ENCODE peak calls at places on chromosomes 6 and 20, in ten cellular contexts. L is NCI-H1105; T is NCI-H187 treated with DMSO at 0.1 percent for 48 hours; V is left kidney; B is effector memory CD8-positive, alpha-beta T cell; E is ovary; X is stomach; S is right lobe of liver; P is CD8-positive, alpha-beta T cell; H is MG63. U is an unnamed sample.

GRCh38 chr20:49811825-49812462 is 684 bp upstream of the SLC9A8 start:
- DNase-seq in L (no peak), T (no peak), V (peak; percentile 24), B (no peak), E (no peak), X (no peak), S (peak; percentile 24), P (no peak), H (peak; percentile 11), U (no peak)

GRCh38 chr6:37042139-37042538 is 36.7 kb downstream of the FGD2 start:
- DNase-seq in L (no peak), T (no peak), V (no peak), B (no peak), E (no peak), X (no peak), S (no peak), P (no peak), H (no peak), U (no peak)

GRCh38 chr6:123415844-123416468 is 220.8 kb downstream of the TRDN start:
- DNase-seq in L (peak; percentile 74), T (no peak), V (peak; percentile 80), B (no peak), E (no peak), X (peak; percentile 53), S (peak; percentile 46), P (no peak), H (peak; percentile 13), U (peak; percentile 59)

GRCh38 chr6:132400641-132401119 is 595 bp downstream of the MOXD1 start:
- DNase-seq in L (no peak), T (no peak), V (peak; percentile 53), B (no peak), E (no peak), X (no peak), S (no peak), P (no peak), H (no peak), U (no peak)

GRCh38 chr6:156634971-156635371 is 142.2 kb upstream of the ARID1B start:
- DNase-seq in L (no peak), T (no peak), V (no peak), B (no peak), E (no peak), X (no peak), S (no peak), P (no peak), H (no peak), U (no peak)

GRCh38 chr6:109877028-109877726 is 100.9 kb upstream of the GPR6 start:
- DNase-seq in L (peak; percentile 31), T (no peak), V (peak; percentile 24), B (no peak), E (peak; percentile 52), X (no peak), S (no peak), P (no peak), H (no peak), U (no peak)

GRCh38 chr6:12572884-12573824 is 143.4 kb upstream of the PHACTR1 start:
- DNase-seq in L (no peak), T (no peak), V (peak; percentile 4), B (no peak), E (no peak), X (no peak), S (no peak), P (no peak), H (peak; percentile 85), U (peak; percentile 92)

GRCh38 chr6:90885611-90886056 is 298.8 kb upstream of the MAP3K7 start:
- DNase-seq in L (no peak), T (no peak), V (no peak), B (no peak), E (no peak), X (no peak), S (no peak), P (no peak), H (peak; percentile 85), U (no peak)

GRCh38 chr20:25273541-25274358 is 25.9 kb downstream of the PYGB start:
- DNase-seq in L (no peak), T (no peak), V (no peak), B (no peak), E (no peak), X (peak; percentile 17), S (peak; percentile 29), P (no peak), H (no peak), U (no peak)

U was measured in AG10803.